ENCODE peak calls at places on chromosomes 2 and 18, in nine cellular contexts. Z is adipocyte, Q is pancreas, P is A549, V is PC-9, H is GM23338, C is gastrocnemius medialis, I is DND-41, F is upper lobe of left lung. O is an unnamed sample.

GRCh38 chr2:219161097-219161496 is 482 bp upstream of the NHEJ1 start:
- DNase-seq in Z (no peak), Q (no peak), P (no peak), V (no peak), H (no peak), C (no peak), I (no peak), F (no peak), O (no peak)

GRCh38 chr2:46346719-46347118 is 49.5 kb downstream of the EPAS1 start:
- DNase-seq in Z (no peak), Q (no peak), P (no peak), V (no peak), H (no peak), C (no peak), I (no peak), F (no peak), O (no peak)

GRCh38 chr18:47323158-47323557 is 71.7 kb upstream of the SKOR2 start:
- DNase-seq in Z (no peak), Q (no peak), P (no peak), V (no peak), H (no peak), C (no peak), I (no peak), F (no peak), O (no peak)

GRCh38 chr2:233919938-233920337 is 2.8 kb downstream of the TRPM8 start:
- DNase-seq in Z (peak; percentile 25), Q (no peak), P (no peak), V (no peak), H (no peak), C (no peak), I (no peak), F (no peak), O (no peak)

GRCh38 chr18:63366270-63366990 is 576 bp downstream of the KDSR start:
- DNase-seq in Z (peak; percentile 74), Q (peak; percentile 66), P (peak; percentile 68), V (peak; percentile 78), H (peak; percentile 73), C (peak; percentile 62), I (peak; percentile 73), F (peak; percentile 80), O (peak; percentile 18)

GRCh38 chr2:226354434-226354833 is 445.2 kb downstream of the IRS1 start:
- DNase-seq in Z (peak; percentile 21), Q (no peak), P (no peak), V (no peak), H (no peak), C (peak; percentile 12), I (no peak), F (no peak), O (peak; percentile 68)

GRCh38 chr2:85924522-85924921 is 35.7 kb upstream of the ST3GAL5 start:
- DNase-seq in Z (peak; percentile 89), Q (no peak), P (no peak), V (peak; percentile 91), H (no peak), C (peak; percentile 69), I (no peak), F (peak; percentile 34), O (peak; percentile 88)

GRCh38 chr2:239286901-239287300 is 113.9 kb downstream of the HDAC4 start:
- DNase-seq in Z (no peak), Q (no peak), P (no peak), V (no peak), H (no peak), C (peak; percentile 60), I (no peak), F (no peak), O (no peak)

GRCh38 chr2:176585791-176586190 is 316.5 kb downstream of the MTX2 start:
- DNase-seq in Z (no peak), Q (no peak), P (no peak), V (no peak), H (no peak), C (no peak), I (no peak), F (no peak), O (peak; percentile 62)

GRCh38 chr2:217371681-217372297 is 511.9 kb upstream of the TNP1 start:
- DNase-seq in Z (peak; percentile 26), Q (no peak), P (no peak), V (no peak), H (no peak), C (no peak), I (no peak), F (no peak), O (peak; percentile 62)

GRCh38 chr2:200602584-200602983 is 16.8 kb downstream of the AOX1 start:
- DNase-seq in Z (no peak), Q (no peak), P (no peak), V (no peak), H (no peak), C (no peak), I (no peak), F (no peak), O (no peak)

DNA sequence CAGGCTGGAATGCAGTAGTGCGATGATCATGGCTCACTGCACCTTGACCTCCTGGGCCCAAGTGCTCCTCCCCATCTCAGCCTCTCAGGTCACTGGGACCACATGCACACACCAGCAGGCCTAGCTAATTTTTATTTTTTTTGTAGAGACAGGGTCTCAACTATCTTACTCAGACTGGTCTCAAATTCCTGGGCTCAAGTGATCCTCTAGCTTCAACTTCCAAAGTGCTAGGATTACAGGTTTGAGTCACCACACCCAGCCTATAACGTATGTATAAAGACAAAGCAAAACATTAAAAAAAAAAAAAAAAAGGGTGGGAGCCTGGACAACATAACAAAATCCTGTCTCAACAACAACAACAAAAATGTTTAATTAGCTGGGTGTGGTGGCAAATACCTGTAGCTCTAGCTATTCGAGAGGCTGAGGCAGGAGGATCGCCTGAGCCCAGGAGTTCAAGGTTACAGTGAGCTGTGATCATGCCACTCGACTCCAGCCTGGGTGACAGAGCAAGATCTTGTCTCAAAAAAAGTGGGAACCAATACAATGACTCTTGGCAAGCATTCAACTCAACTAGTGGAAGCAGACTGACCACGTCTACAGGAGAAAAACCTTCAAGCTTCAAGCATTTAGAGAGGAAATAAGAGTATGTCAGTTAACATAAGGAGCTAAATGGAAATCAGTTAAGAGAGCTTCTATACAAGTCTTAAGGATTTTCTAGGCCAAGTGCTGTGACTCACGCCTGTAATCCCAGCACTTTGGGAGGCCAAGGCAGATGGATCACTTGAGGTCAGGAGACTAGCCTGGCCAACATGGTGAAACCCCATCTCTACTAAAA is 2.6 kb downstream of the GTF3C2 start:
- DNase-seq in Z (peak; percentile 20), Q (no peak), P (no peak), V (peak; percentile 69), H (no peak), C (peak; percentile 80), I (no peak), F (no peak), O (no peak)
- H3K4me3 ChIP-seq in Z (peak overlapping the region; percentile 63), Q (no peak overlapping the region), P (no peak overlapping the region), V (no peak overlapping the region), H (peak overlapping the region; percentile 71), C (no peak overlapping the region), I (no peak overlapping the region), F (no peak overlapping the region), O (no peak overlapping the region)

DNA sequence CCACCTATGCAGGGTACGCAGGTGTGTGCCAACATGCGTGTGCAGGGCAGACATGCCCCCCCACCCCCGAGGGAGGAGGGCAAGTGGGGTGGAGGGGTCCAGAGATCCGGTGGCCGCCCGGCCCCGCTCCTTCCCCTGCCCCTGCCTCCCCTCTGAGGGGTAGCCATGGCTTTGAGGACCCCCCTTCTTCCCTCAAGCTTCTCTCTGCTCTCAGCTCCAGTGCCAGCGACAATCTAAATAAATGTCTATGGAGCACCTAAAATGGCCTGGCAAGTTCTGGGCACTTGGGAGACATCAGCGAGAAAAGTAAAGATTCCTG is 91.9 kb downstream of the ZFP36L2 start:
- DNase-seq in Z (no peak), Q (no peak), P (no peak), V (peak; percentile 29), H (no peak), C (no peak), I (no peak), F (no peak), O (no peak)
- H3K4me1 ChIP-seq in Z (peaks cover 23% of the 10 kb centered on the region), Q (no peaks in the 10 kb centered on the region), P (peaks cover 39% of the 10 kb centered on the region), V (peaks cover 39% of the 10 kb centered on the region), H (peaks cover 20% of the 10 kb centered on the region), C (peaks cover 36% of the 10 kb centered on the region), I (peaks cover 100% of the 10 kb centered on the region), F (peaks cover 91% of the 10 kb centered on the region), O (peaks cover 17% of the 10 kb centered on the region)

GRCh38 chr2:181806039-181806392 is 85.5 kb upstream of the ITPRID2 start:
- DNase-seq in Z (no peak), Q (no peak), P (no peak), V (no peak), H (no peak), C (no peak), I (no peak), F (no peak), O (no peak)

GRCh38 chr2:181807526-181807925 is 84.0 kb upstream of the ITPRID2 start:
- DNase-seq in Z (no peak), Q (no peak), P (no peak), V (no peak), H (no peak), C (no peak), I (no peak), F (no peak), O (no peak)

GRCh38 chr2:181812106-181812745 is 79.3 kb upstream of the ITPRID2 start:
- DNase-seq in Z (peak; percentile 34), Q (no peak), P (no peak), V (peak; percentile 85), H (no peak), C (no peak), I (no peak), F (no peak), O (no peak)

GRCh38 chr2:181813963-181814565 is 77.5 kb upstream of the ITPRID2 start:
- DNase-seq in Z (peak; percentile 39), Q (no peak), P (no peak), V (no peak), H (no peak), C (no peak), I (no peak), F (no peak), O (no peak)

GRCh38 chr2:181810823-181811695 is 80.5 kb upstream of the ITPRID2 start:
- DNase-seq in Z (peak; percentile 80), Q (peak; percentile 43), P (peak; percentile 68), V (peak; percentile 98), H (no peak), C (no peak), I (peak; percentile 37), F (peak; percentile 59), O (peak; percentile 16)
- H3K4me3 ChIP-seq in Z (no peak overlapping the region), Q (no peak overlapping the region), P (peak overlapping the region; percentile 3), V (no peak overlapping the region), H (no peak overlapping the region), C (no peak overlapping the region), I (no peak overlapping the region), F (no peak overlapping the region), O (no peak overlapping the region)

DNA sequence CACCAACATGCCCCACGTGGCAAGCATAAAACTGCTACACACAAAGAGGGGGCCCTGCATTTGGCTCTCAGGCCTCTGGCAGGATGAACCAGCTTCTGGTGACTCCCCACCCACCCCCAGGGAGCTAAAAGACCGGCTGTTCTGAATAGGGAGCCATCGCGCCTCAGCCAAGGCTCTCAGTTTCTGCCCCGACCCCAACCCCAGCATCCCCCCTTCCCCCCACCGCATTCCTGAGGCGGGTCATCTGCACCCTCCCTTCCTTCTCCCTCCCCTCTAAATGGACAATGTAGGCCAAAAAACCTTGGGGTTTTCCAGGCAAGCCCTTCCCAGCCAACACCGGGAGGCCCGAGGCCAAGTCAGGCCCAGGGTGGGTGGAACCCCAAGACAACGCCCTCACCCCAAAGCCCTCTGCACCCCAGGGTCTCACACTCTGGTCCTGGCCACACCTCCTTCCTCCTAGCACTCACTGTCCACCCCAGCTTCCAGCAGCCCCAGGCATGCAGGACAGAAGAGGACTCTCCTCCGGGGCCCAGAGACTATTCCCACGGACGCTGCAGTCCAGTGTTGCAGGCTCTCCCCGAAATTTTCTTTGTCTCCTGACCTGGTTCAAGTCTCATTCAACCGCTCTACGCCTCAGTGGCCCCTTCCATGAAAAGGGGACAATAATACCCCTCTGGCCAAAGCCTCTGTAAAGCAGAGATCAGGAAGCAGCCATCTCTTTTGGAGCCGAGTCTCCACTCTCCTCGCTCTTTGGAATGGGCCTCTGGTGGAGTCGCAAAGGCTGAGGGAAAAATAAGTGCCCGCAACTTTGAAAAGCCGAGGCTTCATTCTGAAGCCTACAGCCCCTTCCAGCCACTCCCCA is 5.5 kb downstream of the CYP26B1 start:
- DNase-seq in Z (no peak), Q (no peak), P (no peak), V (no peak), H (no peak), C (peak; percentile 6), I (no peak), F (no peak), O (no peak)
- H3K4me1 ChIP-seq in Z (peaks cover 39% of the 10 kb centered on the region), Q (peaks cover 8% of the 10 kb centered on the region), P (peaks cover 53% of the 10 kb centered on the region), V (peaks cover 47% of the 10 kb centered on the region), H (peaks cover 30% of the 10 kb centered on the region), C (peaks cover 35% of the 10 kb centered on the region), I (no peaks in the 10 kb centered on the region), F (peaks cover 60% of the 10 kb centered on the region), O (peaks cover 34% of the 10 kb centered on the region)

O was measured in SJCRH30.